ENCODE peak calls at places on chromosome 9, in five cellular contexts. V, M, N, P and O are unnamed samples.

GRCh38 chr9:1994180-1994579 is 21.0 kb upstream of the SMARCA2 start:
- DNase-seq in V (no peak), M (no peak), N (no peak), P (no peak), O (no peak)

GRCh38 chr9:97704327-97704677 is 7.2 kb upstream of the XPA start:
- DNase-seq in V (no peak), M (no peak), N (no peak), P (no peak), O (no peak)

GRCh38 chr9:109301012-109301411 is 19.8 kb downstream of the EPB41L4B start:
- DNase-seq in V (no peak), M (no peak), N (no peak), P (no peak), O (no peak)

GRCh38 chr9:31674264-31674663 is 710.2 kb upstream of the ACO1 start:
- DNase-seq in V (no peak), M (peak), N (no peak), P (no peak), O (no peak)

GRCh38 chr9:104992696-104993095 is 64.7 kb upstream of the ABCA1 start:
- DNase-seq in V (no peak), M (peak), N (peak), P (peak), O (no peak)

GRCh38 chr9:80185112-80185738 is 613.5 kb downstream of the TLE4 start:
- DNase-seq in V (no peak), M (no peak), N (no peak), P (no peak), O (no peak)

GRCh38 chr9:115944166-115944948 is 209.2 kb upstream of the PAPPA start:
- DNase-seq in V (no peak), M (peak), N (peak), P (no peak), O (no peak)

GRCh38 chr9:128828719-128829452 is 708 bp downstream of the SPOUT1 start:
- DNase-seq in V (peak), M (no peak), N (no peak), P (no peak), O (no peak)

GRCh38 chr9:107216331-107216730 is 66.7 kb upstream of the RAD23B start:
- DNase-seq in V (no peak), M (peak), N (no peak), P (no peak), O (no peak)

GRCh38 chr9:107518037-107518786 is 28.6 kb upstream of the KLF4 start:
- DNase-seq in V (no peak), M (no peak), N (no peak), P (no peak), O (no peak)

GRCh38 chr9:127919253-127919815 is 2.5 kb upstream of the ST6GALNAC4 start:
- DNase-seq in V (no peak), M (peak), N (peak), P (no peak), O (no peak)

GRCh38 chr9:126721531-126722098 is 83.2 kb upstream of the ZBTB43 start:
- DNase-seq in V (no peak), M (no peak), N (no peak), P (no peak), O (no peak)

GRCh38 chr9:111961575-111961974 is 65.0 kb downstream of the UGCG start:
- DNase-seq in V (no peak), M (peak), N (no peak), P (peak), O (no peak)

GRCh38 chr9:6911901-6912650 is 154.3 kb downstream of the KDM4C start:
- DNase-seq in V (no peak), M (peak), N (no peak), P (no peak), O (no peak)

GRCh38 chr9:35907732-35908483 is 1.4 kb upstream of the SPAAR start:
- DNase-seq in V (no peak), M (peak), N (peak), P (peak), O (no peak)

GRCh38 chr9:102845847-102846246 is 149.3 kb upstream of the CYLC2 start:
- DNase-seq in V (no peak), M (no peak), N (no peak), P (no peak), O (no peak)